ENCODE peak calls at places on chromosome 21, in four cellular contexts. One of them, this sample, is unnamed.

GRCh38 chr21:26811031-26811430 is 34.2 kb downstream of the ADAMTS1 start:
- ATAC-seq in GM12878: no peak
- ATAC-seq in right cardiac atrium: peak
- ATAC-seq in omental fat pad: no peak
- ATAC-seq in this sample: no peak

GRCh38 chr21:45577806-45578801 is 35.9 kb upstream of the SLC19A1 start:
- ATAC-seq in GM12878: no peak
- ATAC-seq in right cardiac atrium: no peak
- ATAC-seq in omental fat pad: no peak
- ATAC-seq in this sample: no peak

GRCh38 chr21:38785483-38785882 is 20.2 kb upstream of the ETS2 start:
- ATAC-seq in GM12878: no peak
- ATAC-seq in right cardiac atrium: no peak
- ATAC-seq in omental fat pad: no peak
- ATAC-seq in this sample: no peak

GRCh38 chr21:44800103-44800502 is 1.5 kb downstream of the UBE2G2 start:
- ATAC-seq in GM12878: no peak
- ATAC-seq in right cardiac atrium: no peak
- ATAC-seq in omental fat pad: no peak
- ATAC-seq in this sample: no peak

GRCh38 chr21:41616063-41616591 is 108.2 kb upstream of the TMPRSS2 start:
- ATAC-seq in GM12878: no peak
- ATAC-seq in right cardiac atrium: peak
- ATAC-seq in omental fat pad: no peak
- ATAC-seq in this sample: no peak

GRCh38 chr21:39660596-39660995 is 47.9 kb downstream of the B3GALT5 start:
- ATAC-seq in GM12878: no peak
- ATAC-seq in right cardiac atrium: peak
- ATAC-seq in omental fat pad: no peak
- ATAC-seq in this sample: peak

GRCh38 chr21:38759286-38759872 is 46.4 kb upstream of the ETS2 start:
- ATAC-seq in GM12878: no peak
- ATAC-seq in right cardiac atrium: no peak
- ATAC-seq in omental fat pad: no peak
- ATAC-seq in this sample: no peak

GRCh38 chr21:45943630-45944540 is 37.7 kb upstream of the COL6A1 start:
- ATAC-seq in GM12878: no peak
- ATAC-seq in right cardiac atrium: no peak
- ATAC-seq in omental fat pad: no peak
- ATAC-seq in this sample: no peak

GRCh38 chr21:43211085-43212071 is 42.6 kb downstream of the CRYAA start:
- ATAC-seq in GM12878: peak
- ATAC-seq in right cardiac atrium: peak
- ATAC-seq in omental fat pad: no peak
- ATAC-seq in this sample: no peak